ENCODE peak calls at places on chromosomes 3 and 15, in nine cellular contexts. I is heart left ventricle; Z is BE2C; V is colonic mucosa; B is GM23338; C is epithelial cell of esophagus; G is CD8-positive, alpha-beta T cell; K is PC-3; T is neural progenitor cell. D is an unnamed sample.

GRCh38 chr3:69869021-69869420 is 129.8 kb downstream of the MITF start:
- DNase-seq in G (no peak), C (no peak), Z (no peak), I (no peak), B (no peak), V (no peak), T (no peak), K (peak), D (no peak)

GRCh38 chr3:11803977-11804903 is 42.4 kb downstream of the TAMM41 start:
- DNase-seq in T (peak), I (no peak), B (peak), V (peak), Z (peak), K (peak), G (no peak), C (peak), D (no peak)

GRCh38 chr15:31330111-31330785 is 3.6 kb downstream of the KLF13 start:
- DNase-seq in B (no peak), K (no peak), T (no peak), Z (no peak), I (no peak), V (no peak), G (no peak), C (no peak), D (no peak)

GRCh38 chr15:75327491-75327890 is 8.4 kb upstream of the COMMD4 start:
- DNase-seq in K (no peak), T (no peak), G (no peak), B (no peak), Z (no peak), C (no peak), V (no peak), I (no peak), D (no peak)

GRCh38 chr15:26721231-26721630 is 51.6 kb downstream of the GABRB3 start:
- DNase-seq in Z (no peak), B (peak), T (no peak), I (no peak), K (no peak), V (no peak), C (no peak), G (no peak), D (no peak)

GRCh38 chr3:77931272-77932009 is 891.5 kb downstream of the ROBO2 start:
- DNase-seq in K (no peak), T (no peak), I (no peak), V (no peak), Z (no peak), C (no peak), G (no peak), B (no peak), D (no peak)

GRCh38 chr3:196051336-196052076 is 30.4 kb downstream of the TFRC start:
- DNase-seq in B (no peak), I (no peak), Z (no peak), T (no peak), V (no peak), G (no peak), K (no peak), C (no peak), D (no peak)

GRCh38 chr3:60017631-60018030 is 967.8 kb upstream of the CFAP20DC start:
- DNase-seq in B (no peak), I (no peak), Z (no peak), T (no peak), C (peak), G (peak), K (peak), V (no peak), D (no peak)

GRCh38 chr3:11989383-11990050 is 14.7 kb upstream of the SYN2 start:
- DNase-seq in I (no peak), B (peak), G (no peak), C (no peak), V (no peak), K (peak), Z (no peak), T (no peak), D (no peak)

GRCh38 chr15:88646951-88647350 is 8.1 kb downstream of the ISG20 start:
- DNase-seq in G (no peak), I (no peak), V (peak), T (no peak), Z (no peak), K (no peak), B (no peak), C (no peak), D (no peak)

GRCh38 chr15:72127724-72128322 is 9.6 kb downstream of the SENP8 start:
- DNase-seq in B (no peak), T (no peak), C (no peak), K (no peak), I (no peak), G (no peak), Z (no peak), V (no peak), D (no peak)

GRCh38 chr3:177538064-177538742 is 340.9 kb upstream of the TBL1XR1 start:
- DNase-seq in B (peak), V (peak), Z (no peak), C (no peak), T (no peak), G (no peak), K (no peak), I (no peak), D (no peak)

GRCh38 chr3:169071003-169071402 is 592.5 kb downstream of the MECOM start:
- DNase-seq in V (no peak), Z (no peak), I (no peak), T (no peak), K (no peak), B (no peak), G (no peak), C (no peak), D (peak)

GRCh38 chr3:32780735-32781210 is 37.0 kb upstream of the TRIM71 start:
- DNase-seq in K (peak), T (peak), Z (peak), I (peak), C (peak), G (no peak), B (peak), V (peak), D (no peak)

GRCh38 chr15:47961401-47962090 is 159.2 kb upstream of the SLC24A5 start:
- DNase-seq in C (peak), B (no peak), T (no peak), I (no peak), Z (no peak), K (peak), G (no peak), V (no peak), D (no peak)

GRCh38 chr3:86923071-86923476 is 67.9 kb downstream of the VGLL3 start:
- DNase-seq in B (no peak), T (no peak), K (peak), C (peak), Z (no peak), G (no peak), I (no peak), V (no peak), D (no peak)

DNA sequence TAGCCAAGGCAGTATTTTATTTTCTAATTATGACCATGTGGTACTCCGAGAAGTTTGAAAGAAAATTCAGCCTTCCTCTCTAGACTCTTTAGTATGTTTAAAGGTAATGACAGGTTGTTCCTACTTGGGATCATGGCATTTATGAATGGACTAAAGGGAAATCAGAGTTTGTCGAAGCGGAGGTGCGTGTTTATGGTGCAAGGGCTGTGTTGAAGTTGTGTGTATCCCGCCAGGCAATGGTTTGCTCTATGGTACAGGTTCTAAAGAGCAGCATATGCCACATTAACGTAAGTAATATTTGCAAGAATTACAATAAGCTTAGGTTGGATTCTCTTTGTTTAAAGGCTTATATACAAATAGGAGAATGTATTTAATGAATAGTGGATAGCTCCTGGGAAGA is 733 bp downstream of the EPHA3 start:
- DNase-seq in B (no peak), T (no peak), V (no peak), Z (no peak), K (no peak), I (no peak), G (no peak), C (no peak), D (no peak)
- H3K4me3 ChIP-seq in B (peak), T (peak), V (peak), Z (no peak), K (no peak), I (peak), G (no peak), C (peak), D (no peak)

GRCh38 chr3:71022552-71023335 is 560.8 kb downstream of the FOXP1 start:
- DNase-seq in T (peak), B (peak), K (peak), C (peak), G (no peak), I (no peak), Z (no peak), V (no peak), D (no peak)
- TF ChIP-seq CTCF in T (peak), B (peak), K (peak), C (peak), G (no peak), I (peak), Z (peak), V (no peak), D (no peak)

DNA sequence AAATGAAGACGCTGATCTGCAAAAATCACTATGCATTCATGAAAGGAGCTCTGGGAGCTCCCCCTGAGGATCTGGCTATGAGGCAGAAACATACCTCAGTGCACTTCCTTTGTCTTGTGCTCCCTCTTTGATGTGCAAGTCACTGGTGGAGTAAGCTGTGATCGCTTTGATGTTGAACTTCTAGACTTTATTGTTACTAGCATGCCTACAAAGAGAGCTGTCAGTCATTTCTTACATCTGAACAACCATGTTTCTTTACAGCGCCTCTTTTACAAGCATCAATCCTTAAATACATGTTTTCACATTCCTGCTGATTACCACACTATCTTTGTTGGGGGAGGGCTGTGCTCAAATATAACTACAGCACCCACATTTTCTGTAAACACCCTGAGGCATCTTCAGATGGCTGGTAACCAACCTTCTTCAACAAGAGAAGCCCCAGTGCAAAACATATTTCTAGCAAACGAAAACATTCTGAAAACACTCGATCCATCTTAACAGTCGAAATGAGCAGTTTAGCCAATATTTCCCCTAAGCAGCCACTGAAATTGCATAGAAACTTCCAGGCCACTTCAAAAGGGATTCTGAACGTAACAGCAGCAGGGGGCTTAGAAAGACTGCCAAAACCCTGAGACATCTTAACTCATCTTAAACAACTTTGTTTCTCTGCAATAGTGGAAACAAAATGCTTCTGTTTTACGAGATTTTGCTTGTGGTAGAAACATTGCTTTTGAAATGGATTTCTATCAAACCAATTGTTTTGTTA is 101.9 kb upstream of the ICE2 start:
- DNase-seq in B (peak), G (no peak), Z (no peak), K (no peak), V (no peak), I (no peak), T (no peak), C (no peak), D (no peak)
- H3K4me3 ChIP-seq in B (no peak), G (peak), Z (no peak), K (no peak), V (no peak), I (no peak), T (no peak), C (no peak), D (no peak)

DNA sequence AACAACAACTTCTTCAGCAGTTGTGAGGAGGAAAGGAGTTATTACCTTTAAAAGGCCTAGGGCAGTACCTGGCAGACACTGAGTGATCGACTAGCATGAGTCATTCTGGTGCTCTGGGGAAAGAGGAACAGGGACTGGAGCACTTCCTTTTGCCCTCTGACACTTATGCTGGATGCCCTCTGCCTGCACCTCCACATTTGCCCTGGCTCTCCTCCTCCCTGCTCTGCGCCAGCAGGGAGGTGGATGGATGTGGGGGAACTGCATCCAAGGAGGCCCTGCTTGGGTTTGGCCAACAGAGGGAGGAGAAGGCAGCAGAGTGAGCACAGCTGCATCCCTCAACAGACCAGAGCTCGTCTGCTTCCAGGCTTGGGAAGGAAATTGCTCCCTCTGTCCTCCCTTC is 75.1 kb downstream of the SEMA5B start:
- DNase-seq in V (no peak), I (no peak), Z (no peak), G (no peak), C (peak), K (peak), T (peak), B (peak), D (no peak)
- TF ChIP-seq CTCF in V (no peak), I (peak), Z (peak), G (no peak), C (peak), K (no peak), T (peak), B (peak), D (peak)

DNA sequence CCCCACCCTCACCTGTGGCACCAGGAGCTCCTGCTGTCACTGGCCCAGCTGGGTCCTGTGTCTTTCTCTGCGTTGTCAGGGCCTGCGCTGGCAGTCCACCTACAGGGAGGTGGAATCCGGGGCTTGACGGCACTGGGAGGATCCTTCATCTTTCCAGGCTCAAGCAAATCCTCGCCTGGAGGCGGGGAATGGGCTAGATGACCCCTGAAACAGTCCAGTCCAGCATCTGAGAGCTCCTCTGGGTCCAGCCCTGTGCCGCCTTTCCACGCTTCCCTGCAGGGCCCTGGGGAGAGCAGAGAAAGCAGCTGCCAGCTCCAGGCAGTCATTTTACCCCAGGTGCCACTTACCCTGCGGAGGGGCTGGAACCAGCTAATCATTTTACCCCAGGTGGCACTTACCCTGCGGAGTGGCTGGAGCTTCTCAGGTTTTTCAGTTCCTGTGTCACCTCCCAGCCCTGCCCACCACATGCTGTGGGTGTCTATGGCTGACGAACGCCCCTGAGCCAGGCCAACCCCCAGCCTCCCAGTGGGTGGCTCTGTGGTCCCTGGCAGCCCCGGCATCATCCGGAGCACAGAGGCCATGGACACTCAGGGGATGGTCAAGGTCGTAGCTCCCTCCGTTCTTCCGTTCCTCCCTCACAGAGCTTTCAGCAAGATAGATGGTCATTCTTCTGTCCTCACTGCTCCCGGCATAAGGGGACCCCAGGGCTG is 17.9 kb upstream of the ADIPOQ start:
- DNase-seq in I (no peak), G (no peak), V (no peak), K (no peak), B (peak), Z (no peak), T (peak), C (no peak), D (no peak)
- H3K4me3 ChIP-seq in I (no peak), G (no peak), V (no peak), K (no peak), B (peak), Z (no peak), T (peak), C (no peak), D (peak)

DNA sequence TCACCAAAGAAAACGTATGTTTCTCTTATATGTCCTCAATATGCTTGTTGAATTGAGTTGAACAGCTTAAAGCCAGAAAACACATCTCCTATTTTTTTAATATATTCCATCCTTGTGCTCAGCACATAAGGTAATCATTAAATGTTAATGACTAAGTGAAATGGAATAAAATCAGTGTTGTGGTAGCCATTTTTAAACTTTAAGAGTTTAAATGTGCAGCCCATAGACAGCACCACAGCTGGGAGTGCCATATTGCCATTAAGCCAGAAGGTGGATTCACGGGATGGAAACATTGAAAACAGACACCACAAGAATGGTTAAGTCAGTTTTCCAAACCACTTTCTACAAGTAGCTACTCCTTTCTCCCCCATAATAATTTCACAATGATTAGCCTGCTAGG is 76.8 kb upstream of the C15orf61 start:
- DNase-seq in G (no peak), C (no peak), I (no peak), B (no peak), K (no peak), T (no peak), Z (no peak), V (no peak), D (no peak)
- TF ChIP-seq CTCF in G (no peak), C (no peak), I (no peak), B (no peak), K (no peak), T (no peak), Z (no peak), V (no peak), D (no peak)

D was measured in AG04449.